ENCODE peak calls at places on chromosomes 6 and 20, in eight cellular contexts. One of them, this sample, is unnamed.

GRCh38 chr20:62350098-62350628 is 16.9 kb downstream of the LAMA5 start:
- DNase-seq in IMR-90: no peak
- DNase-seq in neuronal stem cell: no peak
- DNase-seq in ovary: no peak
- DNase-seq in uterus: no peak
- DNase-seq in heart right ventricle: no peak
- DNase-seq in heart left ventricle: peak
- DNase-seq in K562: no peak
- DNase-seq in this sample: no peak

GRCh38 chr20:25692499-25692898 is 4.2 kb downstream of the ZNF337 start:
- DNase-seq in IMR-90: no peak
- DNase-seq in neuronal stem cell: no peak
- DNase-seq in ovary: no peak
- DNase-seq in uterus: no peak
- DNase-seq in heart right ventricle: no peak
- DNase-seq in heart left ventricle: no peak
- DNase-seq in K562: peak
- DNase-seq in this sample: no peak

GRCh38 chr6:115735610-115736009 is 325.1 kb downstream of the FRK start:
- DNase-seq in IMR-90: no peak
- DNase-seq in neuronal stem cell: no peak
- DNase-seq in ovary: no peak
- DNase-seq in uterus: no peak
- DNase-seq in heart right ventricle: no peak
- DNase-seq in heart left ventricle: no peak
- DNase-seq in K562: no peak
- DNase-seq in this sample: no peak

GRCh38 chr6:121505284-121505683 is 69.8 kb downstream of the GJA1 start:
- DNase-seq in IMR-90: no peak
- DNase-seq in neuronal stem cell: no peak
- DNase-seq in ovary: no peak
- DNase-seq in uterus: no peak
- DNase-seq in heart right ventricle: no peak
- DNase-seq in heart left ventricle: no peak
- DNase-seq in K562: no peak
- DNase-seq in this sample: no peak

GRCh38 chr20:21613512-21613911 is 92.0 kb upstream of the PAX1 start:
- DNase-seq in IMR-90: no peak
- DNase-seq in neuronal stem cell: no peak
- DNase-seq in ovary: no peak
- DNase-seq in uterus: no peak
- DNase-seq in heart right ventricle: no peak
- DNase-seq in heart left ventricle: no peak
- DNase-seq in K562: no peak
- DNase-seq in this sample: peak

GRCh38 chr6:122789862-122790739 is 1.0 kb downstream of the SMPDL3A start:
- DNase-seq in IMR-90: peak
- DNase-seq in neuronal stem cell: no peak
- DNase-seq in ovary: no peak
- DNase-seq in uterus: peak
- DNase-seq in heart right ventricle: no peak
- DNase-seq in heart left ventricle: peak
- DNase-seq in K562: peak
- DNase-seq in this sample: no peak

GRCh38 chr20:4962257-4962855 is 39.0 kb downstream of the SLC23A2 start:
- DNase-seq in IMR-90: no peak
- DNase-seq in neuronal stem cell: no peak
- DNase-seq in ovary: no peak
- DNase-seq in uterus: no peak
- DNase-seq in heart right ventricle: no peak
- DNase-seq in heart left ventricle: no peak
- DNase-seq in K562: no peak
- DNase-seq in this sample: no peak

GRCh38 chr6:32212076-32212760 is 11.6 kb downstream of the NOTCH4 start:
- DNase-seq in IMR-90: no peak
- DNase-seq in neuronal stem cell: no peak
- DNase-seq in ovary: no peak
- DNase-seq in uterus: no peak
- DNase-seq in heart right ventricle: no peak
- DNase-seq in heart left ventricle: no peak
- DNase-seq in K562: no peak
- DNase-seq in this sample: no peak

GRCh38 chr6:170289108-170289931 is 1.6 kb downstream of the DLL1 start:
- DNase-seq in IMR-90: no peak
- DNase-seq in neuronal stem cell: no peak
- DNase-seq in ovary: no peak
- DNase-seq in uterus: no peak
- DNase-seq in heart right ventricle: no peak
- DNase-seq in heart left ventricle: no peak
- DNase-seq in K562: no peak
- DNase-seq in this sample: no peak

GRCh38 chr6:132712366-132712765 is 1.5 kb downstream of the VNN1 start:
- DNase-seq in IMR-90: peak
- DNase-seq in neuronal stem cell: no peak
- DNase-seq in ovary: no peak
- DNase-seq in uterus: no peak
- DNase-seq in heart right ventricle: no peak
- DNase-seq in heart left ventricle: no peak
- DNase-seq in K562: no peak
- DNase-seq in this sample: no peak

GRCh38 chr6:135880066-135880972 is 28.8 kb downstream of the PDE7B start:
- DNase-seq in IMR-90: peak
- DNase-seq in neuronal stem cell: no peak
- DNase-seq in ovary: no peak
- DNase-seq in uterus: no peak
- DNase-seq in heart right ventricle: no peak
- DNase-seq in heart left ventricle: no peak
- DNase-seq in K562: no peak
- DNase-seq in this sample: no peak

GRCh38 chr6:28648878-28649375 is 123.2 kb downstream of the GPX5 start:
- DNase-seq in IMR-90: no peak
- DNase-seq in neuronal stem cell: no peak
- DNase-seq in ovary: no peak
- DNase-seq in uterus: no peak
- DNase-seq in heart right ventricle: no peak
- DNase-seq in heart left ventricle: no peak
- DNase-seq in K562: no peak
- DNase-seq in this sample: no peak

GRCh38 chr6:93416575-93417420 is 2.6 kb downstream of the EPHA7 start:
- DNase-seq in IMR-90: no peak
- DNase-seq in neuronal stem cell: peak
- DNase-seq in ovary: peak
- DNase-seq in uterus: no peak
- DNase-seq in heart right ventricle: peak
- DNase-seq in heart left ventricle: peak
- DNase-seq in K562: no peak
- DNase-seq in this sample: peak

GRCh38 chr6:6584310-6585002 is 4.1 kb upstream of the LY86 start:
- DNase-seq in IMR-90: no peak
- DNase-seq in neuronal stem cell: no peak
- DNase-seq in ovary: no peak
- DNase-seq in uterus: no peak
- DNase-seq in heart right ventricle: no peak
- DNase-seq in heart left ventricle: no peak
- DNase-seq in K562: no peak
- DNase-seq in this sample: no peak

GRCh38 chr6:107115695-107116327 is 496 bp upstream of the BEND3 start:
- DNase-seq in IMR-90: no peak
- DNase-seq in neuronal stem cell: peak
- DNase-seq in ovary: peak
- DNase-seq in uterus: no peak
- DNase-seq in heart right ventricle: peak
- DNase-seq in heart left ventricle: peak
- DNase-seq in K562: peak
- DNase-seq in this sample: no peak

GRCh38 chr6:75855047-75855446 is 106.0 kb downstream of the MYO6 start:
- DNase-seq in IMR-90: peak
- DNase-seq in neuronal stem cell: peak
- DNase-seq in ovary: no peak
- DNase-seq in uterus: no peak
- DNase-seq in heart right ventricle: peak
- DNase-seq in heart left ventricle: no peak
- DNase-seq in K562: peak
- DNase-seq in this sample: peak

GRCh38 chr20:25738198-25738597 is 41.5 kb upstream of the ZNF337 start:
- DNase-seq in IMR-90: peak
- DNase-seq in neuronal stem cell: no peak
- DNase-seq in ovary: no peak
- DNase-seq in uterus: no peak
- DNase-seq in heart right ventricle: no peak
- DNase-seq in heart left ventricle: no peak
- DNase-seq in K562: no peak
- DNase-seq in this sample: no peak

GRCh38 chr6:139988702-139989101 is 614.3 kb upstream of the CITED2 start:
- DNase-seq in IMR-90: no peak
- DNase-seq in neuronal stem cell: no peak
- DNase-seq in ovary: no peak
- DNase-seq in uterus: no peak
- DNase-seq in heart right ventricle: no peak
- DNase-seq in heart left ventricle: no peak
- DNase-seq in K562: no peak
- DNase-seq in this sample: no peak

GRCh38 chr6:144006731-144007454 is 1.2 kb downstream of the PLAGL1 start:
- DNase-seq in IMR-90: peak
- DNase-seq in neuronal stem cell: no peak
- DNase-seq in ovary: peak
- DNase-seq in uterus: no peak
- DNase-seq in heart right ventricle: peak
- DNase-seq in heart left ventricle: peak
- DNase-seq in K562: peak
- DNase-seq in this sample: no peak
- H3K27ac ChIP-seq in IMR-90: peak
- H3K27ac ChIP-seq in neuronal stem cell: no peak
- H3K27ac ChIP-seq in ovary: no peak
- H3K27ac ChIP-seq in uterus: peak
- H3K27ac ChIP-seq in heart right ventricle: peak
- H3K27ac ChIP-seq in heart left ventricle: peak
- H3K27ac ChIP-seq in K562: peak
- H3K27ac ChIP-seq in this sample: no peak

DNA sequence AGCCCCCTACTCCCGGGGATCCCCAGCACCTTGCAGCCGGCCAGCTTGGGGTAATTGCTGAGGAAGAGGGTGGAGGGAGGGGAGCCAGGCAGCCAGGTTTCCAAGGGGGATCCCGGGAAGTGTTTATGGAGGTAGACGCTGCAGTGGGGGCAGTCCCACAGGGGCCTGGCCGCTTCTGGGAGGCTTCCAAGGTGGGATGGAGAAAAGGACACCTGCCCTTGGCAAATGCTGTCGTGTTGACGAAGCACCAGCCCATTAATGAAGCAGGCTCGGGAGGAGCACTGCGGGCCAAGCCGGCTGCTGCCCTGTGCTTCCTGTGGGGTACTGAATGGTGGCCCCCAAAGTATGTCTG is 82.4 kb downstream of the TMEM242 start:
- DNase-seq in IMR-90: no peak
- DNase-seq in neuronal stem cell: no peak
- DNase-seq in ovary: no peak
- DNase-seq in uterus: peak
- DNase-seq in heart right ventricle: no peak
- DNase-seq in heart left ventricle: no peak
- DNase-seq in K562: no peak
- DNase-seq in this sample: no peak
- H3K27ac ChIP-seq in IMR-90: no peak
- H3K27ac ChIP-seq in neuronal stem cell: no peak
- H3K27ac ChIP-seq in ovary: no peak
- H3K27ac ChIP-seq in uterus: peak
- H3K27ac ChIP-seq in heart right ventricle: peak
- H3K27ac ChIP-seq in heart left ventricle: peak
- H3K27ac ChIP-seq in K562: peak
- H3K27ac ChIP-seq in this sample: no peak

GRCh38 chr6:160430203-160430602 is 82.0 kb downstream of the SLC22A3 start:
- DNase-seq in IMR-90: no peak
- DNase-seq in neuronal stem cell: no peak
- DNase-seq in ovary: no peak
- DNase-seq in uterus: no peak
- DNase-seq in heart right ventricle: no peak
- DNase-seq in heart left ventricle: peak
- DNase-seq in K562: no peak
- DNase-seq in this sample: no peak
- H3K27ac ChIP-seq in IMR-90: no peak
- H3K27ac ChIP-seq in neuronal stem cell: no peak
- H3K27ac ChIP-seq in ovary: no peak
- H3K27ac ChIP-seq in uterus: peak
- H3K27ac ChIP-seq in heart right ventricle: peak
- H3K27ac ChIP-seq in heart left ventricle: peak
- H3K27ac ChIP-seq in K562: no peak
- H3K27ac ChIP-seq in this sample: no peak

GRCh38 chr6:169155481-169155880 is 98.2 kb downstream of the THBS2 start:
- DNase-seq in IMR-90: no peak
- DNase-seq in neuronal stem cell: no peak
- DNase-seq in ovary: no peak
- DNase-seq in uterus: no peak
- DNase-seq in heart right ventricle: no peak
- DNase-seq in heart left ventricle: no peak
- DNase-seq in K562: no peak
- DNase-seq in this sample: no peak

GRCh38 chr6:169158182-169158573 is 95.5 kb downstream of the THBS2 start:
- DNase-seq in IMR-90: peak
- DNase-seq in neuronal stem cell: no peak
- DNase-seq in ovary: peak
- DNase-seq in uterus: peak
- DNase-seq in heart right ventricle: peak
- DNase-seq in heart left ventricle: peak
- DNase-seq in K562: no peak
- DNase-seq in this sample: no peak

GRCh38 chr6:169157474-169158181 is 96.0 kb downstream of the THBS2 start:
- DNase-seq in IMR-90: no peak
- DNase-seq in neuronal stem cell: no peak
- DNase-seq in ovary: peak
- DNase-seq in uterus: no peak
- DNase-seq in heart right ventricle: no peak
- DNase-seq in heart left ventricle: no peak
- DNase-seq in K562: no peak
- DNase-seq in this sample: no peak

GRCh38 chr6:169158750-169159149 is 94.9 kb downstream of the THBS2 start:
- DNase-seq in IMR-90: peak
- DNase-seq in neuronal stem cell: no peak
- DNase-seq in ovary: peak
- DNase-seq in uterus: no peak
- DNase-seq in heart right ventricle: no peak
- DNase-seq in heart left ventricle: no peak
- DNase-seq in K562: no peak
- DNase-seq in this sample: no peak

GRCh38 chr6:169156108-169156821 is 97.4 kb downstream of the THBS2 start:
- DNase-seq in IMR-90: peak
- DNase-seq in neuronal stem cell: no peak
- DNase-seq in ovary: no peak
- DNase-seq in uterus: no peak
- DNase-seq in heart right ventricle: no peak
- DNase-seq in heart left ventricle: no peak
- DNase-seq in K562: no peak
- DNase-seq in this sample: no peak
- H3K27ac ChIP-seq in IMR-90: no peak
- H3K27ac ChIP-seq in neuronal stem cell: no peak
- H3K27ac ChIP-seq in ovary: no peak
- H3K27ac ChIP-seq in uterus: no peak
- H3K27ac ChIP-seq in heart right ventricle: no peak
- H3K27ac ChIP-seq in heart left ventricle: no peak
- H3K27ac ChIP-seq in K562: no peak
- H3K27ac ChIP-seq in this sample: no peak